ENCODE peak calls at places on chromosomes 12 and 14, in five cellular contexts. S, O, N, B and X are unnamed samples.

GRCh38 chr14:34302654-34303053 is 159.4 kb downstream of the SPTSSA start:
- DNase-seq in S (peak; percentile 61), O (no peak), N (no peak), B (no peak), X (no peak)

GRCh38 chr12:96529912-96530311 is 40.5 kb downstream of the CFAP54 start:
- DNase-seq in S (no peak), O (no peak), N (no peak), B (no peak), X (no peak)

GRCh38 chr14:102749393-102749792 is 27.9 kb upstream of the TRAF3 start:
- DNase-seq in S (no peak), O (no peak), N (no peak), B (no peak), X (no peak)

GRCh38 chr12:30694971-30695326 is 720 bp downstream of the IPO8 start:
- DNase-seq in S (peak; percentile 56), O (peak; percentile 60), N (peak; percentile 26), B (no peak), X (peak; percentile 60)

GRCh38 chr12:105083551-105084105 is 630 bp downstream of the ALDH1L2 start:
- DNase-seq in S (peak; percentile 48), O (peak; percentile 49), N (peak; percentile 54), B (peak; percentile 18), X (peak; percentile 57)

GRCh38 chr12:122042910-122043309 is 21.2 kb downstream of the BCL7A start:
- DNase-seq in S (no peak), O (no peak), N (no peak), B (no peak), X (no peak)

GRCh38 chr12:123032736-123033391 is 52.4 kb downstream of the ARL6IP4 start:
- DNase-seq in S (no peak), O (no peak), N (no peak), B (no peak), X (no peak)

GRCh38 chr14:29016050-29016900 is 249.7 kb downstream of the FOXG1 start:
- DNase-seq in S (no peak), O (peak; percentile 7), N (no peak), B (no peak), X (peak; percentile 59)

GRCh38 chr12:121060149-121061001 is 21.3 kb upstream of the OASL start:
- DNase-seq in S (peak; percentile 45), O (peak; percentile 48), N (no peak), B (peak; percentile 6), X (peak; percentile 65)

GRCh38 chr14:79134346-79134745 is 964.2 kb downstream of the NRXN3 start:
- DNase-seq in S (no peak), O (no peak), N (no peak), B (no peak), X (no peak)

GRCh38 chr12:39240573-39240972 is 202.3 kb downstream of the KIF21A start:
- DNase-seq in S (no peak), O (no peak), N (no peak), B (no peak), X (no peak)
- H3K27ac ChIP-seq in S (peak overlapping the region; percentile 59), O (no peak overlapping the region), N (no peak overlapping the region), B (no peak overlapping the region), X (peak overlapping the region; percentile 62)

DNA sequence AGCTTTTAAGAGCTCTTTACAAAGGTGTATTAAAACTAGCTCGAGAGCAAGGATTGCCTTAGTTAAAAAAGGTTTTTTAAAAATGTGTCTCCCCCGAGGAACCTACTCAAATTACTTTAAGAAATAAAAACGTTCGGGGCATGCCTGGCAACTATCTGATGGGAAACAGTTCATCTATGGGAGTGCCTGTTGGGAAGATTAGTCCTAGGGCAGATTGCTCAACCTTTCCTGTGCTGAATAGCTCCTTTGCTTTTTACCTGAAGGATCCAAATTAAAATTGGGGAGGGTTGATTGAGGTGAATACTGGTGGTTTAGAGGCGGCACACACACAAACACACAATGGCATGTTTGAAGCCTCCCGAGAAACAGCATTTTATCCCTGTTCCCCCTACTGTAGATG is 541.4 kb upstream of the ATP2B1 start:
- DNase-seq in S (no peak), O (no peak), N (no peak), B (no peak), X (no peak)
- H3K27ac ChIP-seq in S (no peak overlapping the region), O (no peak overlapping the region), N (peak overlapping the region; percentile 63), B (no peak overlapping the region), X (no peak overlapping the region)

DNA sequence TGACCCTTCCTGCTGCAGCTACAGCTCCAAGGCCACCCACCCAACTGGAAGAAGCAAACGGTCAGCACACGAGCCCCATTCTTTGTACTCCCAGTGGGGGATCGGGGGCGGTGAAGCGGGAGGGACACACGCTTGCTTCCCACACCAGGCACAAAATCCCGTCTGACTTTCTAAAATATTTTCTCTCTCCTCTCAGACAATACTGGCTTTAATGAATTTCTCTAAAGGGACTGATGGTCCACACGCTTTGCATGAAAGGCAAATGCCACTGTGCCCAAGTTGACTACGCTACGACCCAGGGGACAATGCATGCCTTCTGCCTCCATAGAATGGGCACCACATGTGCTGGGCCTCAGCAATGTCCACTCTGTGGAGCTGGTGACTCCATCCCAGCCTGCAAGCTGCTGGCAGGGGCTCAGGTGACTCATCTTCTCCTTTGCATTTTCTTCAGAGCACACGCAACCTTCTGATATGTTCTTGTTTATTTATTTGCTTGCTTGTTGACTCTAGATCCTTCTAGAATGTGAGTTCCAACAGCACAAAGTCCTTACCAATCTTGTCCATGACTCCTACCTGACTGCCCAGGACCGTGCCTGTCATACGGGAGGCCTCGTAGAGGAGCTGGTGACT is 15.6 kb downstream of the SYNE3 start:
- DNase-seq in S (no peak), O (no peak), N (peak; percentile 67), B (peak; percentile 62), X (peak; percentile 61)
- H3K27ac ChIP-seq in S (peak overlapping the region; percentile 9), O (no peak overlapping the region), N (peak overlapping the region; percentile 38), B (peak overlapping the region; percentile 93), X (peak overlapping the region; percentile 39)

GRCh38 chr12:26845984-26846383 is 13.0 kb upstream of the ITPR2 start:
- DNase-seq in S (no peak), O (peak; percentile 67), N (no peak), B (no peak), X (peak; percentile 70)

GRCh38 chr12:26843306-26843705 is 10.3 kb upstream of the ITPR2 start:
- DNase-seq in S (no peak), O (no peak), N (no peak), B (no peak), X (no peak)

GRCh38 chr12:26846419-26846818 is 13.4 kb upstream of the ITPR2 start:
- DNase-seq in S (no peak), O (no peak), N (no peak), B (no peak), X (no peak)

GRCh38 chr12:26847431-26847830 is 14.4 kb upstream of the ITPR2 start:
- DNase-seq in S (no peak), O (no peak), N (no peak), B (no peak), X (no peak)

GRCh38 chr12:26845057-26845666 is 12.2 kb upstream of the ITPR2 start:
- DNase-seq in S (peak; percentile 61), O (peak; percentile 50), N (peak; percentile 29), B (no peak), X (peak; percentile 72)
- H3K27ac ChIP-seq in S (no peak overlapping the region), O (peak overlapping the region; percentile 91), N (no peak overlapping the region), B (no peak overlapping the region), X (peak overlapping the region; percentile 44)

GRCh38 chr12:67367843-67368242 is 98.7 kb downstream of the CAND1 start:
- DNase-seq in S (no peak), O (no peak), N (no peak), B (no peak), X (no peak)

GRCh38 chr12:67365131-67365530 is 96.0 kb downstream of the CAND1 start:
- DNase-seq in S (no peak), O (no peak), N (no peak), B (no peak), X (no peak)

GRCh38 chr12:67366530-67367196 is 97.5 kb downstream of the CAND1 start:
- DNase-seq in S (no peak), O (no peak), N (no peak), B (no peak), X (no peak)

DNA sequence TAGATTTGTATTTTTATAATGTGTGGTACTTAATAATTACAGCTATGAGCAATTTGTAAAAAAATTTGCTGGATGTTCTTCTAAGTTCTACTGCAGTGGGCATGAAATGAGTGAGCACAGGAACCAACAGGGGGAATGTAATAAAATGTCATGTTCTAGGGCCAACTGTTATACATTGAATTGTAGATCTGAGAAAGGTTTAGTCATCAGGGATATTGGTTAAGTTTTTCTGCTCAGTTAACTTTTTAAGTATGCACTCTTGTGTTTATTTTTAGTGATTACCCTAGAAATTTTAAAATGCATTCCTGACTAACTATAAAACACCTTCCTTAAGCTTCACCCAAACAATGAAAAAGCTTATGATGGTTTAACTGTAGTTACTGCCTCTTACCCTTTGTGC is 101.8 kb downstream of the CAND1 start:
- DNase-seq in S (no peak), O (no peak), N (no peak), B (no peak), X (no peak)
- H3K27ac ChIP-seq in S (no peak overlapping the region), O (no peak overlapping the region), N (no peak overlapping the region), B (no peak overlapping the region), X (no peak overlapping the region)

GRCh38 chr14:91869556-91869955 is 2.2 kb upstream of the TC2N start:
- DNase-seq in S (no peak), O (no peak), N (no peak), B (no peak), X (no peak)

GRCh38 chr14:91872011-91872476 is 4.7 kb upstream of the TC2N start:
- DNase-seq in S (no peak), O (no peak), N (peak; percentile 63), B (no peak), X (no peak)

GRCh38 chr14:91870001-91870400 is 2.7 kb upstream of the TC2N start:
- DNase-seq in S (peak; percentile 32), O (no peak), N (no peak), B (no peak), X (no peak)

GRCh38 chr14:91872517-91873470 is 5.5 kb upstream of the TC2N start:
- DNase-seq in S (peak; percentile 90), O (no peak), N (peak; percentile 77), B (no peak), X (no peak)

GRCh38 chr14:91870890-91871289 is 3.6 kb upstream of the TC2N start:
- DNase-seq in S (no peak), O (no peak), N (no peak), B (no peak), X (no peak)
- H3K27ac ChIP-seq in S (peak overlapping the region; percentile 15), O (no peak overlapping the region), N (no peak overlapping the region), B (no peak overlapping the region), X (no peak overlapping the region)

GRCh38 chr12:104063712-104064030 is 660 bp upstream of the HCFC2 start:
- DNase-seq in S (no peak), O (no peak), N (no peak), B (no peak), X (no peak)
- H3K27ac ChIP-seq in S (peak overlapping the region; percentile 92), O (peak overlapping the region; percentile 89), N (peak overlapping the region; percentile 96), B (peak overlapping the region; percentile 85), X (peak overlapping the region; percentile 89)

DNA sequence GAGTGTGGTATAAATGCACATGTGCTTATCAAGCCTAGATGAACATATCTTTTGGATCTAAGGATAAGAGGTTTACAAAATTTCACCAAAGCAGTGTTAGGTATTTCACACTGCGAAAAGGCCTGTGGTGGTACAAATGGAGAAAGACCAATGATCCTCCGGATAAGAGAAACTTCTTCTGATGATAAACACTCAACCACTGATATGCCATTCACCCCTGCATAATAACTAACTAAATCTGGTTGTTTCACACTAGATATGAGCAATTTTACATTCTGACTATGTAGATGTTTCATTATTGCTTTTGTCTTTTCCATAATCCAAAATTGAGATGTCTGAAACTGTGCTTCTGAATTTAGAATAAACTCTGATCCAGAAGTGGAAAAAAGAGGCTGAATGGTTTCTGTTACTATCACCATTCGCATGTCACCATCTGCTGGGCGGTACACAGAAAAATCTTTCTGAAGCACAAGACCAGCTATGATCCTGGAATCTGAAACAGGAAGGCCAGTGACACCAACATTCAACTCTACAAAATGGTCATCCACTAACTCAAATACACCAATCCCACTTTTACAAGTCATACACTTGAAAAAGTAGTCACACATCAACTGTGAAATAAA is 1.3 kb downstream of the BBS10 start:
- DNase-seq in S (no peak), O (peak; percentile 29), N (peak; percentile 54), B (no peak), X (peak; percentile 68)
- H3K27ac ChIP-seq in S (peak overlapping the region; percentile 84), O (peak overlapping the region; percentile 97), N (peak overlapping the region; percentile 88), B (peak overlapping the region; percentile 87), X (peak overlapping the region; percentile 93)